ENCODE peak calls at places on chromosomes 11 and 22, in five cellular contexts. N is endodermal cell, H is HepG2, B is left ventricle myocardium inferior, Z is spleen. E is an unnamed sample.

GRCh38 chr11:115580927-115581680 is 76.9 kb upstream of the CADM1 start:
- DNase-seq in N (no peak), H (no peak), Z (no peak), B (peak), E (no peak)

GRCh38 chr11:117725048-117725734 is 71.8 kb downstream of the DSCAML1 start:
- DNase-seq in B (no peak), H (no peak), Z (peak), N (no peak), E (no peak)

GRCh38 chr22:17057959-17058814 is 26.6 kb upstream of the IL17RA start:
- DNase-seq in B (no peak), Z (no peak), H (peak), N (peak), E (peak)

GRCh38 chr11:23509023-23509422 is 648.7 kb upstream of the CCDC179 start:
- DNase-seq in N (no peak), H (no peak), Z (no peak), B (no peak), E (no peak)

GRCh38 chr11:130510407-130511006 is 62.1 kb downstream of the ADAMTS15 start:
- DNase-seq in B (peak), H (no peak), N (no peak), Z (no peak), E (no peak)

GRCh38 chr11:15493921-15494630 is 379.4 kb downstream of the INSC start:
- DNase-seq in B (no peak), H (no peak), Z (no peak), N (no peak), E (no peak)

GRCh38 chr22:20758688-20759087 is 15.2 kb upstream of the SERPIND1 start:
- DNase-seq in Z (no peak), N (peak), B (no peak), H (peak), E (no peak)

GRCh38 chr11:121536116-121536515 is 83.3 kb upstream of the SORL1-AS1 start:
- DNase-seq in B (no peak), Z (no peak), H (no peak), N (no peak), E (no peak)

GRCh38 chr11:73173755-73174494 is 31.8 kb upstream of the FCHSD2 start:
- DNase-seq in N (no peak), Z (peak), B (peak), H (peak), E (no peak)

GRCh38 chr22:20101638-20102037 is 14.3 kb upstream of the RANBP1 start:
- DNase-seq in H (no peak), B (no peak), Z (peak), N (no peak), E (no peak)

GRCh38 chr11:3831378-3832239 is 9.2 kb downstream of the RHOG start:
- DNase-seq in Z (peak), H (no peak), N (no peak), B (peak), E (no peak)

GRCh38 chr11:117231637-117232021 is 244 bp downstream of the PCSK7 start:
- DNase-seq in H (no peak), N (no peak), B (no peak), Z (no peak), E (no peak)

GRCh38 chr22:50525991-50526848 is 822 bp upstream of the SCO2 start:
- DNase-seq in Z (peak), B (peak), N (peak), H (peak), E (peak)

DNA sequence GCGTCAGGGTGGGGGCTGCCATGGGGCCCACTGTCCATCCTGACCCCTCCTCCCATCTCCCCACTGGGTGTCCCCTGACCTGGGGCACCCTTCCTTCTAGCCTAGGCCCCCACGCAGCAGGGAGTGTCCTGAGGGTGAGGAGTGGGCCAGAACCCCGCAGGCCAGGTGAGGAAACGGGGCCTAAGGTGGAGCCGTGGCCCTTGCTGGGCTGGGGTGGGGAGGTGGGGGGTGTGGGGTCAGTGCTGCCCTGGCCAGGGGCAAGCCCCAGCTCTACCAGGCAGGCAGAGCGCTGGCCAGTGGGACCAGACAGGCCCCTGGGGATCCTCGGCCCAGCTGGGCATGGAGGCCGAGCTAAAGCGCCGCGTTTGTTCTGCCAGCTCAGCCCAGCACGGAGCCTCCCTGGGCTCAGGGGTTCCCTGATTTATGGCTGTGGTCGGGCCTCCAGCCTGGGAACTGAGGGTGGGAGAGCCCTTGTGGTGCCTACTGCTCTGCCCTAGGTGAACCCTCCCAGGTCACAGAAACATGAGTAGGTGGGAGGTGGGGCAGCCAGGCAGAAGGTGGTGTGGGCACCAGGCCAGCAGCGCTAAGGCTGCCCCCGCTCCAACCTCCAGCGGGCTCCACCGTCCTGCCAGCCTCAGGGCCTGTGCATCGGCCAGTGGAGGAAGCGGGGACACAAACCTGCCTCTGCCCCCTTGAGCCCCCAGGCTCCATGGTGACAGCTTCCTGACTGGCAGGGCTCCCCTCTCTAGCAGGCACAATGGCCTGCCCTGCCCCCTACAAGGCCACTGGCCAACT is 22.4 kb downstream of the TRMU start:
- DNase-seq in H (no peak), Z (no peak), B (no peak), N (no peak), E (no peak)
- H3K27ac ChIP-seq in H (no peak), Z (no peak), B (no peak), N (no peak), E (no peak)

DNA sequence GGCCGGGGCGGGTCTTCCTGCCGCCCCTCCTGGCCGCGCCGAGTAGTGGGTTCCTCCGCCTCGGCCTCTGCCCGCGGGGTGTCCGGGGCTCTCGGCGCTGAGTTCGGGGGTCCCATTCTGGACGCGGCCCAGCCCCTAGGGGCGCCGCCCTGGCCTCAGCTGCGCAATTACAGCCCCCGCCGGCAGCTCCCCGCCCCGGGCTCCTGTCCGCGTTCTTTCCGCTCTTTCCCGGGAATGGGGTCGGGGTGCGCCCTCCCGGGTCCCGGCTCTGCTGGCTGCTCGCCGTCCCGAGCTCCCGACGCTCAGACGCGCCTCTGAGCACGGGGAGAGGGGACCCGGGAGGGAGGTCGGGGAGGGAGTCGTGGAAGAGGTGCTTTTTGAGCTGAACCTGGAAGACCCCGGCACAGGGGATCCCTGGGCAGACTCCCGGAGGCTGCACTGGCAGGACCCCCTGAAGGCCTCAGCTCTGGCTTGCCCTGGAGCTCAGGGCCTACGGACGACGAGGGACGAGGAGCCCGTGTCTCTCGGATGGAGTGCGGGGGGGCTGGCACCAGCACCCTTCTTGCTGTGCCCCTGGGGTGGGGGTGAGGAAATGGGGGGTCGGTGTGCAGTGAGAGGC is 543 bp downstream of the TSPAN4 start:
- DNase-seq in B (no peak), H (no peak), Z (peak), N (peak), E (no peak)
- TF ChIP-seq CTCF in B (peak), H (no peak), Z (no peak), N (peak), E (no peak)

GRCh38 chr22:49503321-49503720 is 324.4 kb downstream of the BRD1 start:
- DNase-seq in H (no peak), Z (no peak), B (no peak), N (no peak), E (no peak)
- H3K27ac ChIP-seq in H (no peak), Z (no peak), B (no peak), N (no peak), E (no peak)

GRCh38 chr22:39185601-39186012 is 33.1 kb upstream of the CBX7 start:
- DNase-seq in H (peak), Z (peak), B (peak), N (peak), E (no peak)
- TF ChIP-seq CTCF in H (peak), Z (no peak), B (peak), N (peak), E (no peak)

GRCh38 chr11:65151500-65151899 is 17.2 kb upstream of the SYVN1 start:
- DNase-seq in Z (no peak), B (no peak), N (peak), H (no peak), E (no peak)
- H3K27ac ChIP-seq in Z (peak), B (peak), N (no peak), H (no peak), E (no peak)

GRCh38 chr11:67731583-67731982 is 57.2 kb upstream of the ALDH3B2 start:
- DNase-seq in B (no peak), N (no peak), H (no peak), Z (no peak), E (no peak)

DNA sequence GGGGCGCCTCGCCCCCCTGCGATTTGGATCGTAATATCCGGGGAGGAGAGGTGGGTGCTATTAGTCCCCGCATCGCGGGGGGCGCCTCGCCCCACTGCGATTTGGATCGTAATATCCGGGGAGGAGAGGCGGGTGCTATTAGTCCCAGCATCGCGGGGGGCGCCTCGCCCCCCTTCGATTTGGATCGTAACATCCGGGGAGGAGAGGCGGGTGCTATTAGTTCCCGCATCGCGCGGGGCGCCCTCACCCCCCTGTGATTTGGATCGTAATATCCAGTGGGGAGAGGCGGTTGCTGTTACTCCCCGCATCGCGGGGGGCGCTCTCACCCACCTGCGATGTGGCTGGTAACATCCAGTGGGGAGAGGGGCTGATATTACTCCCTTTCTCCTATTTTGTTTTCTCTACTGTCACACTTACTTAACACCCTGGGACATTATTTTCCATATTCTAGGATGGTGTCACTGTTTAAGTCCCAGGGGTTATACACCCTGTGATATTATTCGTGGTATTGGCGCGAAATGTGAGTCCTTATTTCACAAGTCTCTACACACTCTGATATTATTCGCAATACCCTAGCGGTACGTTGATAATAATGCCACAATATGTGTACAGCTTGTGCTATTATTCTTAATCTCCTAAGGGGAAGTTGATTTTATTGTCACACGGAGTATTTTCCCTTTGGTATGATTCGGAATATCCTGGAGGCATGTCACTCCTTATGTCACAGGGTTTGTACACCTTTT is 57.8 kb upstream of the ALDH3B2 start:
- DNase-seq in Z (no peak), N (peak), B (no peak), H (no peak), E (peak)
- TF ChIP-seq CTCF in Z (no peak), N (peak), B (no peak), H (no peak), E (peak)

DNA sequence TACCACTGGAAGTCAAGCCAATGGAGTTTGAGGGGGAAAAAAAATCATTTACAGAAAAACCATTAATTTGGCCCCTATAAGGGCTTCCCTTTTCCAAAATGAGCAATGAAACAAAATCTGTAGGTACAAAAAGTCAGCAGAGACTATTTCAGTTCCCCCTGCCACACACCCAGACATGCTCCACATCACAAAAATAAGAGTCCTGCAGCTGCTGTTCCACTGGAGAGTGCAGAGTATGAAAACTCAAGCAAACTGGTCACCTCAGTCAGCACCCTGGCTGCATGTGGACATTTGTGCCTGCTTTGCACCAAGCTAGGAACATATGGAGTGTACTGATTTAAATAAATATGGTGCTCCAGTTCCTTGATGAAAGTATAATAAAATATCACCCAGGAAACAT is 15.1 kb downstream of the POU2AF1 start:
- DNase-seq in H (no peak), B (no peak), N (no peak), Z (no peak), E (no peak)
- H3K27ac ChIP-seq in H (peak), B (no peak), N (no peak), Z (peak), E (no peak)